ENCODE peak calls at places on chromosomes 2 and 18, in seven cellular contexts. B, O, Y, S, W, T and P are unnamed samples.

GRCh38 chr2:178829981-178830380 is 22.8 kb upstream of the TTN start:
- DNase-seq in O (no peak), B (no peak), W (no peak), T (no peak), S (no peak), Y (no peak), P (peak; percentile 14)

GRCh38 chr2:70461981-70462876 is 91.4 kb downstream of the TGFA start:
- DNase-seq in S (no peak), Y (no peak), T (no peak), O (no peak), W (no peak), B (no peak), P (no peak)

GRCh38 chr18:8695932-8696510 is 9.3 kb upstream of the MTCL1 start:
- DNase-seq in Y (no peak), O (no peak), W (no peak), T (no peak), B (no peak), S (no peak), P (no peak)

GRCh38 chr2:233209117-233209977 is 42.1 kb upstream of the ATG16L1 start:
- DNase-seq in S (no peak), Y (peak; percentile 56), B (no peak), T (peak; percentile 80), O (peak; percentile 76), W (no peak), P (peak; percentile 67)

GRCh38 chr18:77187201-77187600 is 54.6 kb upstream of the MBP start:
- DNase-seq in T (no peak), O (no peak), S (no peak), B (no peak), Y (no peak), W (no peak), P (no peak)

GRCh38 chr2:119723121-119723635 is 36.5 kb upstream of the PTPN4 start:
- DNase-seq in Y (no peak), O (no peak), B (no peak), T (no peak), W (no peak), S (no peak), P (no peak)

GRCh38 chr2:46377287-46377605 is 80.0 kb downstream of the EPAS1 start:
- DNase-seq in Y (no peak), T (no peak), S (no peak), W (no peak), O (no peak), B (no peak), P (no peak)

GRCh38 chr2:201502713-201503112 is 51.2 kb downstream of the STRADB start:
- DNase-seq in S (no peak), T (peak; percentile 3), B (no peak), O (no peak), Y (no peak), W (no peak), P (no peak)

GRCh38 chr18:10023853-10024638 is 110.2 kb downstream of the VAPA start:
- DNase-seq in W (no peak), Y (no peak), T (no peak), S (peak; percentile 48), B (peak; percentile 21), O (no peak), P (no peak)

GRCh38 chr2:156054983-156055382 is 277.5 kb downstream of the NR4A2 start:
- DNase-seq in B (no peak), Y (no peak), O (no peak), S (no peak), T (no peak), W (no peak), P (no peak)

GRCh38 chr2:234257859-234258561 is 207.5 kb downstream of the SPP2 start:
- DNase-seq in T (peak; percentile 99), S (peak; percentile 41), B (no peak), W (no peak), Y (peak; percentile 94), O (peak; percentile 99), P (peak; percentile 98)

DNA sequence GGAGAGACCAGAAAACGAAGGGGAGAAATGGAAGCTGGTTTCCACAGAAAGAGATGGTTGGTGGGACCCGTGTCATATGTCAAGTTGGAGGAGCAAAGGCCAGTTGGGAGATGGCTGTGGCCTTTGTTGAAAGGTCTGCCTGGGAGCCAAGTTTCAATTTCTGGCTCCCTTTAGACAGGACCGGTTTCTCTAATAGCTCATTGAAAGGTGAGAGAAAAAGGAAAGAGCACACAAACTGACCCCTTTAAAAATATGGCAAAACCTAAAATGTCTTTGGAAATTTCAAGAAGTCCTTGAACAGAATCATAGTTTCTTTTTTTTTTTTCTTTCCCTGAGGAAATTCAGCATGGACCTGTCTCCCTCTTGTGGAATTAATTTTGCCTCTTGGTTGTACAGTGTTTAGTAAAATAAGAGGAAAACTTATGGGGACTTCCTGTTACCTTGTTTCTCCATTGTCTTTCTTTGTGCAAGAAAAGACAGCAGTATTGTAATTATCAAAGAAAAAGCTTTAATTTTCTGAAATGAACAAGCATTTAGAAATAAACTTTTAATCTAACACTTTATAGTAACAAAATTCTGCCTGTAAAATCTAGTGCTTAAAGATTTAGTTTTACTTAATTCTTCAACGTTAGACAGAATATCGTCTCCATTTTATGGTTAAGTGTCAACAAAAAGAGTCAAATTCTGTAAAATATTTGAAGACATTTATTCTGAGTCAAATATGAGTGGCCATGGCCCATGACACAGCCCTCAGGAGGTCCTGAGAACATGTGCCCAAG is 176.4 kb upstream of the NABP1 start:
- DNase-seq in O (no peak), T (peak; percentile 75), B (no peak), W (no peak), Y (peak; percentile 75), S (no peak), P (peak; percentile 84)
- TF ChIP-seq CTCF in O (peak; percentile 52), T (peak; percentile 58), B (peak; percentile 79), W (peak; percentile 49), Y (peak; percentile 67), S (no peak), P (peak; percentile 73)

DNA sequence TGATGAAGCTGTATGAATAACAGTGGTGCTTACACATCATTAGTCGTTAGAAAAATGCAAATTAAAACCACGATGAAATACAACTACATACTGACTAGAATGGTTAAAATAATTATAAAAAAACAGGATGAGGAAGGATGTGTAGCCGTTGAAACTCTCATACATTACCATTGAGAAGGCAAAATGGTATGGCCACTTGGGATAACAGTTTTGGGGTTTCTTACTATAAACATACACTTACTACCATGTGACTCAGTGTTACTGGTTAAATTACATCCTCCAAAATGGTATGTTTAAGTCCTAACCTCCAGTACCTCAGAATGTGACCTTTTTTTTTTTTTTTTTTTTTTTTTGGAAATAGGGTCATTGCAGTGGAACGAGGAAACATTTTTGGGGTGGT is 58.4 kb downstream of the UBE2E3 start:
- DNase-seq in S (no peak), T (no peak), O (no peak), Y (no peak), B (no peak), W (no peak), P (no peak)
- H3K4me3 ChIP-seq in S (no peak overlapping the region), T (no peak overlapping the region), O (no peak overlapping the region), Y (no peak overlapping the region), B (no peak overlapping the region), W (no peak overlapping the region), P (no peak overlapping the region)

GRCh38 chr2:39517622-39518021 is 80.5 kb upstream of the MAP4K3 start:
- DNase-seq in T (no peak), O (no peak), B (no peak), S (no peak), W (no peak), Y (no peak), P (no peak)

GRCh38 chr2:39517102-39517436 is 80.0 kb upstream of the MAP4K3 start:
- DNase-seq in Y (no peak), S (no peak), W (no peak), B (no peak), O (no peak), T (no peak), P (no peak)

GRCh38 chr2:39515897-39516346 is 78.8 kb upstream of the MAP4K3 start:
- DNase-seq in S (no peak), T (no peak), Y (no peak), O (no peak), W (no peak), B (no peak), P (no peak)

GRCh38 chr2:39515273-39515896 is 78.3 kb upstream of the MAP4K3 start:
- DNase-seq in O (no peak), Y (no peak), S (no peak), B (no peak), W (no peak), T (no peak), P (no peak)

DNA sequence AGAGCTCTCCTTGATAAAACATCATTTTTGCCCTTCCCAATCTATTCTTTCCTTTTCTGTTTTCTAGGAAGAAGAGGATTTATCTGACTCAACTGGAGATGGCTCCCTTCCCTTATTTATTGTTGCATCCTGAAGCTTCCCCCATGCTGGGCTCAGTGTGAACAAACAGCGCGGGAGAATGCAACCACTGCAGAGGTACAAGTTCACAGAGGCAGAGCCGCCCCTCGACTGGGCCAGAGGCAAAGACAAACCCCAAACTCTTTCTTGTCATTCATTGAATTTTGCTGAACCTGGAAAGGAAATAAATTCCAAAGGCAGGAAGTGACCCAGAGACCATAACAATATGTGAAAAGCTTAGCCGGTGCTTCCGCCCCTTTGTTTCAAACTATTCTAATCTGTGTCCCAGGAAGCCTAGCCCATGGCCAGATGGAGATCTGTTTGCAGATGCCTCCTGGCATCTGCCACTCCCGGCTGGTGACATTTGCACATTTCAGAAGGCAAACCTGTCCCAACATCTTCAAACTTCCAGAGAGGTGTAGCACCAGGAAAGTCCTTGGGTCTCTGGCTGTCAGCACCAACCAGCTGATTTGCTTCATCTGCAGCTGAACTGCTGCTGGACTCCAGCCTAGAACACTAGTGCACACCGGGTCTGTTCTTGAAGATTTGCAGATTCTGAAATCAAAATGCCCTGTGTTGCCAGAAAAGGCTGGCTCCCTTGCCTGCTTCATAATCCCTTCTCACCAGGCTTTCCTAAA is 79.4 kb upstream of the MAP4K3 start:
- DNase-seq in W (peak; percentile 62), B (no peak), Y (peak; percentile 75), S (no peak), T (no peak), O (no peak), P (peak; percentile 90)
- TF ChIP-seq CTCF in W (no peak), B (peak; percentile 33), Y (peak; percentile 13), S (no peak), T (no peak), O (no peak), P (no peak)

GRCh38 chr2:127423880-127424279 is 5.7 kb downstream of the PROC start:
- DNase-seq in T (no peak), W (no peak), O (no peak), Y (no peak), B (no peak), S (no peak), P (no peak)
- H3K4me3 ChIP-seq in T (peak overlapping the region; percentile 31), W (peak overlapping the region; percentile 48), O (no peak overlapping the region), Y (peak overlapping the region; percentile 13), B (peak overlapping the region; percentile 41), S (no peak overlapping the region), P (no peak overlapping the region)

DNA sequence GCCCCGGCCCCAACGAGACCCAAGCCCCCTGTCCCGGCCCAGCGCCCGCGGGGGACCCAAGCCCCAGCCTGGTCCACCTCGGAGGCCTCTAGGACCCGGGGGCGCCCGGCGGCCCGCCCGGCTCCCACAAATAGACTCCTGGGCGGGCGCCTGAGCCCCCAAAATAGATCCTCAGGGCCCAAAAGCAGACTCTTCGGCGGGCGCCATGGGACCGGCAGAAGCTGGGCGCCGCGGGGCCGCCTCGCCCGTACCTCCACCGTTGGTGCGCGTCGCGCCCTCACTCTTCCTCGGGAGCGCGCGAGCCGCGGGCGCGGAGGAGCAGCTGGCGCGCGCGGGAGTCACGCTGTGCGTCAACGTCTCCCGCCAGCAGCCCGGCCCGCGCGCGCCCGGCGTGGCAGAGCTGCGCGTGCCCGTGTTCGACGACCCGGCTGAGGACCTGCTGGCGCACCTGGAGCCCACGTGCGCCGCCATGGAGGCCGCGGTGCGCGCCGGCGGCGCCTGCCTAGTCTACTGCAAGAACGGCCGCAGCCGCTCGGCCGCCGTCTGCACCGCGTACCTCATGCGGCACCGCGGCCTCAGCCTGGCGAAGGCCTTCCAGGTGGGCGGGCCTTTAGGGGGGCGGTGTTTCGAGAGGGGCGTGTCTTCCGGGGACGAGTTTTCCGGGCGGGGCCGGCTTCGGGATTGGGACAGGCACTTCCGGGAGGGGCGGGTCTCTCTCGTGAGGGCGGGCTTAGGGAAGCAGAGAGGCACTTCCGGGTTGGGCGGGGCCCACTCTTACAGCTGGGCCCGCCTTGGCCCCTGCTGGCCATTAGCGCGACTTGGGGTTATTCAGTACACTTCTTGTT is 545 bp downstream of the DUSP28 start:
- DNase-seq in T (peak; percentile 99), Y (peak; percentile 99), B (peak; percentile 99), S (peak; percentile 100), W (peak; percentile 100), O (peak; percentile 80), P (peak; percentile 96)
- TF ChIP-seq CTCF in T (peak; percentile 24), Y (peak; percentile 26), B (peak; percentile 42), S (peak; percentile 0), W (peak; percentile 26), O (peak; percentile 34), P (peak; percentile 40)